ENCODE peak calls at places on chromosome 3, in six cellular contexts. J is activated T-cell treated with anti-CD3 and anti-CD28 coated beads for 1 hour, K is M059J, E is C1 segment of cervical spinal cord, C is NCI-H1417, O is breast epithelium. Q is an unnamed sample.

GRCh38 chr3:52067046-52067445 is 10.7 kb upstream of the DUSP7 start:
- DNase-seq in J (no peak), K (no peak), E (no peak), C (no peak), O (no peak), Q (no peak)

GRCh38 chr3:7518471-7518870 is 657.6 kb downstream of the GRM7 start:
- DNase-seq in J (no peak), K (no peak), E (no peak), C (peak; percentile 14), O (no peak), Q (no peak)

GRCh38 chr3:46289961-46290360 is 47.7 kb downstream of the CCR3 start:
- DNase-seq in J (no peak), K (no peak), E (no peak), C (no peak), O (no peak), Q (no peak)

GRCh38 chr3:107794664-107795443 is 272.1 kb downstream of the BBX start:
- DNase-seq in J (no peak), K (no peak), E (no peak), C (no peak), O (no peak), Q (peak; percentile 31)

GRCh38 chr3:193344471-193344870 is 34.1 kb downstream of the ATP13A5 start:
- DNase-seq in J (no peak), K (no peak), E (no peak), C (no peak), O (no peak), Q (no peak)

GRCh38 chr3:16064660-16065414 is 109.6 kb upstream of the GALNT15 start:
- DNase-seq in J (no peak), K (peak; percentile 85), E (peak; percentile 68), C (no peak), O (no peak), Q (peak; percentile 86)

GRCh38 chr3:183664913-183665381 is 29.5 kb downstream of the KLHL24 start:
- DNase-seq in J (no peak), K (peak; percentile 98), E (no peak), C (no peak), O (no peak), Q (peak; percentile 88)

GRCh38 chr3:13140596-13140995 is 67.4 kb upstream of the IQSEC1 start:
- DNase-seq in J (no peak), K (no peak), E (no peak), C (no peak), O (peak; percentile 38), Q (no peak)

GRCh38 chr3:141123677-141124410 is 72.7 kb downstream of the SPSB4 start:
- DNase-seq in J (no peak), K (no peak), E (no peak), C (no peak), O (no peak), Q (no peak)

GRCh38 chr3:88044411-88044810 is 14.4 kb downstream of the CGGBP1 start:
- DNase-seq in J (no peak), K (no peak), E (no peak), C (no peak), O (no peak), Q (no peak)

GRCh38 chr3:138408751-138409161 is 25.7 kb upstream of the ESYT3 start:
- DNase-seq in J (no peak), K (no peak), E (no peak), C (no peak), O (no peak), Q (no peak)

GRCh38 chr3:71211083-71211482 is 372.4 kb downstream of the FOXP1 start:
- DNase-seq in J (no peak), K (no peak), E (no peak), C (no peak), O (no peak), Q (no peak)

Q was measured in ELR.